ENCODE peak calls at places on chromosomes 4 and X, in four cellular contexts. J, L, Q and D are unnamed samples.

GRCh38 chr4:7828011-7828720 is 111.5 kb downstream of the AFAP1 start:
- DNase-seq in L (no peak), J (no peak), Q (no peak), D (peak)

GRCh38 chr4:1821679-1822567 is 28.8 kb downstream of the FGFR3 start:
- DNase-seq in J (no peak), Q (no peak), L (no peak), D (no peak)

GRCh38 chr4:83639849-83640493 is 104.1 kb downstream of the GPAT3 start:
- DNase-seq in J (peak), Q (peak), L (peak), D (peak)

GRCh38 chrX:67781132-67781531 is 237.3 kb downstream of the AR start:
- DNase-seq in L (no peak), J (no peak), Q (no peak), D (no peak)

GRCh38 chrX:41733939-41734338 is 10.0 kb downstream of the GPR82 start:
- DNase-seq in L (no peak), Q (peak), J (no peak), D (no peak)

GRCh38 chr4:52982246-52982950 is 120.3 kb downstream of the RASL11B start:
- DNase-seq in L (peak), Q (no peak), J (peak), D (peak)

GRCh38 chrX:68079961-68080360 is 353.3 kb downstream of the OPHN1 start:
- DNase-seq in J (no peak), L (no peak), Q (no peak), D (no peak)

GRCh38 chr4:69098470-69098869 is 2.2 kb downstream of the UGT2B7 start:
- DNase-seq in L (no peak), Q (no peak), J (peak), D (no peak)

GRCh38 chr4:173005912-173006633 is 162.5 kb upstream of the GALNT7 start:
- DNase-seq in L (no peak), Q (no peak), J (no peak), D (no peak)

GRCh38 chrX:151227637-151228036 is 51.3 kb downstream of the GPR50 start:
- DNase-seq in Q (no peak), L (no peak), J (no peak), D (no peak)

GRCh38 chr4:4182835-4183568 is 43.7 kb downstream of the OTOP1 start:
- DNase-seq in Q (no peak), J (peak), L (peak), D (peak)
- TF ChIP-seq JUND in Q (no peak), J (no peak), L (no peak), D (no peak)

DNA sequence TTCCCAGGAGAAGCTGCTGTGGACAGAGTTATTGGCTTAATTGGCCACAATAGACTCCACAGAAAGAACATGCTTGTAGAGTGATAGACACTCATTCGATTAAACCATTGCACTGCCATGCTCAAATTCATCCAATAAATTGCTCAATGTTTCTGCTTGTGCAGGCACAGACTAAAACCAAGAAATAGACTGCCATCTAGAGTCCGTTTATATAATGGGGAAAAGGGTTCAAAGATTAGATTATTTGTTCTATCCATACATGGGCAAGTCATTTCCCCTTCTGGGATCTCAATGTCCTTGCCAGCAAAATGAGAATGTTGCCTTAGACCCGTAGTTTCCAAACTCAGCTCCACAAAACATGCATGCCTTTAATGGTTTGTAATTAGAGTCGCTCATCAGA is 8.7 kb downstream of the SMIM10 start:
- DNase-seq in J (peak), Q (peak), L (no peak), D (peak)
- TF ChIP-seq FOXM1 in J (no peak), Q (no peak), L (no peak), D (no peak)

GRCh38 chr4:14742054-14742453 is 260.2 kb upstream of the CPEB2 start:
- DNase-seq in L (no peak), Q (no peak), J (no peak), D (no peak)

GRCh38 chr4:14744346-14744745 is 257.9 kb upstream of the CPEB2 start:
- DNase-seq in Q (no peak), L (no peak), J (no peak), D (no peak)

GRCh38 chr4:14743172-14743571 is 259.1 kb upstream of the CPEB2 start:
- DNase-seq in Q (no peak), L (no peak), J (no peak), D (no peak)

DNA sequence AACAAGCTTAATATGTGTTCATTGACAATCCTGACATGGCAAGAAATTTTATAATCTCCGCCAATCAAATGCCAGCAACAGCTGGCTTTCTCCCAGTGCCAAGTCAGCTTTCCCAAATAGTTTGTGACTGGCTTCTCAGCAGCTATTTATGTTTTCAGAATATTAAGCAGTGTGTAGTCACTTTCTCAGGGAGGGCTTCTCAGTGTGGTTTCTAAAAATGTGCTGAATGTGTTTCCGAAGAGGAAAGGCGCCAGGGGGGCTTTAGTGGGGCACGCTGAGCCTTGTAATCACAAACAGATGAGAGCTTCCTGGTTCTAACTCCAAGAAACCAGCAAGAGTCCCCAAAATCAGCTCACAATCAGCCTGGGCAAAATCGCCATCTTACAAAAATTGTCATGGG is 258.7 kb upstream of the CPEB2 start:
- DNase-seq in Q (no peak), J (no peak), L (no peak), D (no peak)
- TF ChIP-seq JUND in Q (no peak), J (no peak), L (no peak), D (no peak)

DNA sequence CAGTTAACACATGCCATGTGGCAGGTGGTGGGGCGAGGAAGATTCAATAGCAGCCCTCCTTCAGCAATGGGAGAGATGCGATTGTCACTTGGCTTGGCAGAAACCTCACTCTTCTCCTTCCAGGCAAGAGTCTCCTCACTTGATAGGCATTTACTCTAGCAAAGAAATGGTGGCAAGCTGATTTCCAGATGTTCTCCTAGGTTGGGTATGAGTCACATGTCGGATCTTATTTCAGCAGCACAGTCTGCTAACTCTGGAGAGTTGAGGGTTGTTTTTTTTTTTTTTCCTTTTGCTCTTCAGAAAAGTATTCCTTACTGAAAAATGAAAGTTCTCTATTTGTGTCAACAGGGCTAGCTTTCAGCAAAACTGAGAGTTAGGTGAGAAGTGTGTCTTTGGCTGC is 119.5 kb upstream of the CHRDL1 start:
- DNase-seq in L (no peak), Q (no peak), J (no peak), D (no peak)
- TF ChIP-seq FOXM1 in L (no peak), Q (no peak), J (no peak), D (no peak)

GRCh38 chr4:70753630-70754029 is 31.9 kb downstream of the RUFY3 start:
- DNase-seq in J (no peak), L (no peak), Q (no peak), D (no peak)

GRCh38 chr4:70749313-70749712 is 27.5 kb downstream of the RUFY3 start:
- DNase-seq in Q (no peak), L (no peak), J (no peak), D (no peak)

GRCh38 chr4:70746179-70746839 is 24.5 kb downstream of the RUFY3 start:
- DNase-seq in L (no peak), Q (no peak), J (no peak), D (no peak)

GRCh38 chr4:70743728-70744127 is 22.0 kb downstream of the RUFY3 start:
- DNase-seq in J (no peak), L (no peak), Q (no peak), D (no peak)

DNA sequence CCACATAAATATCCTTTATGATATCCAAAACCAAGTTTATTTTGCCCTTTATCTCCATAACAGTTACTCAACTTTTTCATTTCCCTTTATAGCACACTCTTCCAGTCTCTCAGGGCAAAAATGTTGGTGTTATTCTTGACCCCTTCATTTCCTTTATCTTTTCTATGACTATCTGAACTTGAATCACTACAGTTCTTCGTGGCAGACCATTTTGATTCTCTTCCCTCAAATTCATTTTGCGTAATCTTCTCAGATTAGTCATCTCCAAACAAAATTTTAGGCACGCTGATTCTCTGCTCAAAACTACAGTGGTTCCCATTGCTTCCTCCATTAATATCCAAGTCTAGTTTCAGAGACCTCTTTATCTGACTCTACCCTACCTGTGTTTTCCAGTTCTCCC is 26.1 kb downstream of the RUFY3 start:
- DNase-seq in J (no peak), L (no peak), Q (no peak), D (no peak)
- TF ChIP-seq JUND in J (no peak), L (no peak), Q (no peak), D (no peak)

GRCh38 chr4:56752985-56753384 is 68.5 kb downstream of the SPINK2 start:
- DNase-seq in L (no peak), J (no peak), Q (no peak), D (no peak)
- TF ChIP-seq FOXM1 in L (no peak), J (no peak), Q (no peak), D (no peak)

GRCh38 chr4:94036964-94037363 is 170.7 kb upstream of the SMARCAD1 start:
- DNase-seq in Q (no peak), L (no peak), J (no peak), D (no peak)
- TF ChIP-seq JUND in Q (no peak), L (no peak), J (no peak), D (no peak)